ENCODE peak calls at places on chromosomes 11 and 22, in eight cellular contexts. X, F, D, E, V, H, A and S are unnamed samples.

GRCh38 chr11:57421805-57422204 is 5.1 kb downstream of the SLC43A3 start:
- DNase-seq in X (no peak), F (no peak), D (no peak), E (no peak), V (no peak), H (no peak), A (no peak), S (no peak)

GRCh38 chr22:30308518-30309230 is 18.1 kb downstream of the TBC1D10A start:
- DNase-seq in X (no peak), F (no peak), D (no peak), E (peak; percentile 75), V (no peak), H (no peak), A (no peak), S (peak; percentile 73)

GRCh38 chr22:38707346-38707745 is 1.6 kb downstream of the GTPBP1 start:
- DNase-seq in X (peak; percentile 49), F (peak; percentile 40), D (peak; percentile 41), E (no peak), V (no peak), H (no peak), A (no peak), S (peak; percentile 29)

GRCh38 chr22:41305646-41306045 is 4.3 kb downstream of the ZC3H7B start:
- DNase-seq in X (no peak), F (peak; percentile 82), D (peak; percentile 61), E (no peak), V (no peak), H (no peak), A (no peak), S (no peak)

GRCh38 chr11:112922606-112923005 is 38.6 kb upstream of the NCAM1 start:
- DNase-seq in X (no peak), F (no peak), D (no peak), E (no peak), V (no peak), H (no peak), A (no peak), S (no peak)

GRCh38 chr11:105986554-105986953 is 35.5 kb downstream of the MSANTD4 start:
- DNase-seq in X (no peak), F (no peak), D (no peak), E (no peak), V (no peak), H (no peak), A (no peak), S (no peak)

GRCh38 chr11:44634401-44635281 is 69.2 kb downstream of the CD82 start:
- DNase-seq in X (no peak), F (peak; percentile 60), D (peak; percentile 79), E (no peak), V (peak; percentile 94), H (peak; percentile 62), A (no peak), S (peak; percentile 2)

GRCh38 chr11:35483131-35483800 is 42.1 kb downstream of the PAMR1 start:
- DNase-seq in X (no peak), F (no peak), D (no peak), E (no peak), V (no peak), H (no peak), A (no peak), S (no peak)

GRCh38 chr11:118621071-118621815 is 13.8 kb downstream of the PHLDB1 start:
- DNase-seq in X (peak; percentile 92), F (peak; percentile 81), D (no peak), E (no peak), V (peak; percentile 33), H (peak; percentile 85), A (peak; percentile 53), S (no peak)

GRCh38 chr11:30583505-30584280 is 2.5 kb downstream of the MPPED2 start:
- DNase-seq in X (no peak), F (no peak), D (no peak), E (peak; percentile 7), V (no peak), H (no peak), A (no peak), S (no peak)

GRCh38 chr11:12411806-12412727 is 34.7 kb downstream of the PARVA start:
- DNase-seq in X (peak; percentile 61), F (peak; percentile 95), D (peak; percentile 83), E (peak; percentile 34), V (no peak), H (peak; percentile 51), A (peak; percentile 66), S (peak; percentile 19)

GRCh38 chr11:10602366-10602765 is 33.9 kb upstream of the LYVE1 start:
- DNase-seq in X (no peak), F (no peak), D (no peak), E (no peak), V (no peak), H (no peak), A (no peak), S (no peak)

GRCh38 chr11:47917643-47918369 is 62.6 kb upstream of the PTPRJ start:
- DNase-seq in X (peak; percentile 70), F (peak; percentile 100), D (peak; percentile 39), E (no peak), V (peak; percentile 84), H (peak; percentile 88), A (peak; percentile 24), S (no peak)

GRCh38 chr11:109783017-109783416 is 310.2 kb upstream of the ZC3H12C start:
- DNase-seq in X (no peak), F (no peak), D (no peak), E (no peak), V (no peak), H (no peak), A (no peak), S (no peak)